ENCODE peak calls at places on chromosomes 13 and 19, in seven cellular contexts. X is heart left ventricle, Y is NCI-H345, K is psoas muscle, Z is HEK293T, M is thyroid gland, O is KBM-7. N is an unnamed sample.

GRCh38 chr19:35436477-35437141 is 11.4 kb upstream of the FFAR2 start:
- DNase-seq in X (no peak), Y (peak), K (no peak), Z (no peak), M (peak), O (peak), N (peak)

GRCh38 chr13:59480857-59481256 is 682.9 kb downstream of the DIAPH3 start:
- DNase-seq in X (no peak), Y (no peak), K (no peak), Z (no peak), M (no peak), O (no peak), N (no peak)

GRCh38 chr19:13984186-13984585 is 21.9 kb downstream of the RFX1 start:
- DNase-seq in X (no peak), Y (no peak), K (no peak), Z (no peak), M (no peak), O (no peak), N (no peak)

GRCh38 chr13:64041296-64041695 is 2625.6 kb upstream of the PCDH20 start:
- DNase-seq in X (no peak), Y (no peak), K (no peak), Z (no peak), M (no peak), O (no peak), N (no peak)

GRCh38 chr13:21526707-21527454 is 67.8 kb upstream of the ZDHHC20 start:
- DNase-seq in X (no peak), Y (no peak), K (no peak), Z (no peak), M (peak), O (no peak), N (no peak)

GRCh38 chr13:91058066-91058465 is 289.4 kb upstream of the MIR17HG start:
- DNase-seq in X (no peak), Y (no peak), K (no peak), Z (no peak), M (no peak), O (peak), N (no peak)

GRCh38 chr19:43651758-43652545 is 12.3 kb upstream of the CADM4 start:
- DNase-seq in X (peak), Y (peak), K (peak), Z (peak), M (peak), O (peak), N (peak)

GRCh38 chr13:52600666-52601065 is 41.6 kb upstream of the HNRNPA1L2 start:
- DNase-seq in X (no peak), Y (no peak), K (no peak), Z (no peak), M (no peak), O (no peak), N (no peak)

GRCh38 chr13:40342461-40342860 is 324.0 kb downstream of the FOXO1 start:
- DNase-seq in X (no peak), Y (no peak), K (no peak), Z (no peak), M (no peak), O (no peak), N (no peak)

GRCh38 chr13:98916403-98916802 is 61.5 kb downstream of the DOCK9 start:
- DNase-seq in X (no peak), Y (no peak), K (no peak), Z (no peak), M (peak), O (no peak), N (no peak)

GRCh38 chr19:33904681-33905080 is 108.0 kb downstream of the KCTD15 start:
- DNase-seq in X (no peak), Y (no peak), K (peak), Z (no peak), M (peak), O (no peak), N (no peak)

GRCh38 chr19:47494729-47495128 is 10.7 kb upstream of the KPTN start:
- DNase-seq in X (peak), Y (no peak), K (no peak), Z (no peak), M (peak), O (no peak), N (no peak)